ENCODE peak calls at places on chromosomes 7 and 10, in four cellular contexts. X is neuronal stem cell, Q is SJSA1, W is mucosa of gallbladder. T is an unnamed sample.

GRCh38 chr7:151115121-151115835 is 29.0 kb downstream of the AGAP3 start:
- DNase-seq in X (no peak), Q (no peak), W (no peak), T (no peak)

GRCh38 chr10:102407641-102407943 is 11.0 kb downstream of the PSD start:
- DNase-seq in X (no peak), Q (no peak), W (no peak), T (no peak)

GRCh38 chr7:157615101-157615817 is 278.5 kb downstream of the DNAJB6 start:
- DNase-seq in X (no peak), Q (no peak), W (peak), T (no peak)

GRCh38 chr10:90579602-90580242 is 278.1 kb downstream of the HTR7 start:
- DNase-seq in X (no peak), Q (no peak), W (no peak), T (no peak)

GRCh38 chr7:40916811-40917210 is 782.0 kb downstream of the SUGCT start:
- DNase-seq in X (no peak), Q (no peak), W (no peak), T (no peak)

GRCh38 chr10:132992433-132993215 is 50.3 kb upstream of the CFAP46 start:
- DNase-seq in X (no peak), Q (no peak), W (no peak), T (peak)

GRCh38 chr7:33449847-33450246 is 320.5 kb downstream of the BBS9 start:
- DNase-seq in X (no peak), Q (no peak), W (no peak), T (no peak)

GRCh38 chr10:89916481-89916880 is 215.1 kb downstream of the KIF20B start:
- DNase-seq in X (no peak), Q (no peak), W (no peak), T (no peak)

GRCh38 chr7:1849351-1849951 is 179.4 kb downstream of the ELFN1 start:
- DNase-seq in X (no peak), Q (no peak), W (no peak), T (peak)

GRCh38 chr10:21176934-21177480 is 279.9 kb upstream of the NEBL start:
- DNase-seq in X (no peak), Q (no peak), W (no peak), T (no peak)